ENCODE peak calls at places on chromosomes 13 and 19, in seven cellular contexts. One of them, this sample, is unnamed.

GRCh38 chr19:8585894-8586750 is 8.9 kb upstream of the MYO1F start:
- DNase-seq in GM23248: peak; percentile 37
- DNase-seq in HCT116: peak; percentile 49
- DNase-seq in PC-3: peak; percentile 85
- DNase-seq in neural progenitor cell: peak; percentile 90
- DNase-seq in GM23338: peak; percentile 97
- DNase-seq in MM.1S: peak; percentile 49
- DNase-seq in this sample: peak; percentile 58

GRCh38 chr19:51572908-51573307 is 1.8 kb downstream of the ZNF175 start:
- DNase-seq in GM23248: peak; percentile 91
- DNase-seq in HCT116: no peak
- DNase-seq in PC-3: peak; percentile 95
- DNase-seq in neural progenitor cell: no peak
- DNase-seq in GM23338: no peak
- DNase-seq in MM.1S: no peak
- DNase-seq in this sample: no peak

GRCh38 chr19:35169226-35169995 is 14.9 kb downstream of the FXYD5 start:
- DNase-seq in GM23248: no peak
- DNase-seq in HCT116: no peak
- DNase-seq in PC-3: no peak
- DNase-seq in neural progenitor cell: no peak
- DNase-seq in GM23338: no peak
- DNase-seq in MM.1S: no peak
- DNase-seq in this sample: no peak

GRCh38 chr13:93805736-93806135 is 579.1 kb downstream of the GPC6 start:
- DNase-seq in GM23248: no peak
- DNase-seq in HCT116: no peak
- DNase-seq in PC-3: no peak
- DNase-seq in neural progenitor cell: peak; percentile 66
- DNase-seq in GM23338: no peak
- DNase-seq in MM.1S: no peak
- DNase-seq in this sample: no peak

GRCh38 chr13:24890256-24890655 is 126.3 kb downstream of the RNF17 start:
- DNase-seq in GM23248: no peak
- DNase-seq in HCT116: no peak
- DNase-seq in PC-3: no peak
- DNase-seq in neural progenitor cell: no peak
- DNase-seq in GM23338: no peak
- DNase-seq in MM.1S: no peak
- DNase-seq in this sample: no peak

GRCh38 chr19:31554360-31554759 is 205.1 kb upstream of the TSHZ3 start:
- DNase-seq in GM23248: no peak
- DNase-seq in HCT116: no peak
- DNase-seq in PC-3: no peak
- DNase-seq in neural progenitor cell: no peak
- DNase-seq in GM23338: no peak
- DNase-seq in MM.1S: no peak
- DNase-seq in this sample: no peak

GRCh38 chr19:46761418-46761831 is 15.2 kb upstream of the STRN4 start:
- DNase-seq in GM23248: peak; percentile 28
- DNase-seq in HCT116: no peak
- DNase-seq in PC-3: no peak
- DNase-seq in neural progenitor cell: no peak
- DNase-seq in GM23338: no peak
- DNase-seq in MM.1S: no peak
- DNase-seq in this sample: no peak

GRCh38 chr19:291561-292280 is 518 bp upstream of the PLPP2 start:
- DNase-seq in GM23248: peak; percentile 20
- DNase-seq in HCT116: no peak
- DNase-seq in PC-3: no peak
- DNase-seq in neural progenitor cell: no peak
- DNase-seq in GM23338: peak; percentile 39
- DNase-seq in MM.1S: no peak
- DNase-seq in this sample: peak; percentile 41

GRCh38 chr13:99347911-99348451 is 40.8 kb upstream of the GPR183 start:
- DNase-seq in GM23248: peak; percentile 9
- DNase-seq in HCT116: no peak
- DNase-seq in PC-3: no peak
- DNase-seq in neural progenitor cell: no peak
- DNase-seq in GM23338: no peak
- DNase-seq in MM.1S: no peak
- DNase-seq in this sample: no peak

GRCh38 chr13:74191036-74191809 is 57.0 kb upstream of the KLF12 start:
- DNase-seq in GM23248: peak; percentile 23
- DNase-seq in HCT116: no peak
- DNase-seq in PC-3: no peak
- DNase-seq in neural progenitor cell: peak; percentile 18
- DNase-seq in GM23338: no peak
- DNase-seq in MM.1S: no peak
- DNase-seq in this sample: no peak

DNA sequence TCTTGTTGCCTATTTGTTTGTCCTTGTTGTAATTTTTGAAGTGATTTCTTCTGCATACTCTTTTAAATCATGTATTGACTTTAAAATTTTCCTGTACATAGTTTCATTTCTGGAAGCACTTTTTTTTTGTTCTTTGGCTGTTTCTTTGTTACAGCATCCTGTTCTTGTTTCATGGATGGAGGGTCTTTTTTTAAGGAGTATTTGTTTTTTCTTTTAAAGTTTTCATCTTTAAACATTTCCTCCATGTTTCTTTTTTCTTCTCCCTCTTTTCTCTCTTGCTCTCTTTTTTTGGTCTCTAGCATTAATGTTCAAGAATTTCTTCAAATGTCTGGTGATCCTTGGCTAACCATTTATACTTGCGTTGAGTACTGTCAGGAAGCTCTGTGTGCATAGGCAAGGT is 58.8 kb downstream of the URI1 start:
- DNase-seq in GM23248: no peak
- DNase-seq in HCT116: no peak
- DNase-seq in PC-3: no peak
- DNase-seq in neural progenitor cell: no peak
- DNase-seq in GM23338: no peak
- DNase-seq in MM.1S: no peak
- DNase-seq in this sample: no peak
- H4K20me1 ChIP-seq in GM23248: peaks cover 5% of the 10 kb centered on the region
- H4K20me1 ChIP-seq in HCT116: peaks cover 10% of the 10 kb centered on the region
- H4K20me1 ChIP-seq in PC-3: no peaks in the 10 kb centered on the region
- H4K20me1 ChIP-seq in neural progenitor cell: peaks cover 6% of the 10 kb centered on the region
- H4K20me1 ChIP-seq in GM23338: peaks cover 10% of the 10 kb centered on the region
- H4K20me1 ChIP-seq in MM.1S: no peaks in the 10 kb centered on the region
- H4K20me1 ChIP-seq in this sample: peaks cover 3% of the 10 kb centered on the region

GRCh38 chr13:50731400-50731799 is 112.1 kb downstream of the DLEU7 start:
- DNase-seq in GM23248: peak; percentile 82
- DNase-seq in HCT116: no peak
- DNase-seq in PC-3: no peak
- DNase-seq in neural progenitor cell: no peak
- DNase-seq in GM23338: no peak
- DNase-seq in MM.1S: no peak
- DNase-seq in this sample: no peak

GRCh38 chr13:50735071-50735470 is 108.4 kb downstream of the DLEU7 start:
- DNase-seq in GM23248: peak; percentile 32
- DNase-seq in HCT116: no peak
- DNase-seq in PC-3: no peak
- DNase-seq in neural progenitor cell: no peak
- DNase-seq in GM23338: no peak
- DNase-seq in MM.1S: no peak
- DNase-seq in this sample: no peak

GRCh38 chr13:50733392-50733791 is 110.1 kb downstream of the DLEU7 start:
- DNase-seq in GM23248: no peak
- DNase-seq in HCT116: no peak
- DNase-seq in PC-3: no peak
- DNase-seq in neural progenitor cell: no peak
- DNase-seq in GM23338: no peak
- DNase-seq in MM.1S: no peak
- DNase-seq in this sample: no peak

GRCh38 chr13:50730496-50731171 is 112.9 kb downstream of the DLEU7 start:
- DNase-seq in GM23248: no peak
- DNase-seq in HCT116: no peak
- DNase-seq in PC-3: no peak
- DNase-seq in neural progenitor cell: no peak
- DNase-seq in GM23338: no peak
- DNase-seq in MM.1S: no peak
- DNase-seq in this sample: no peak

GRCh38 chr13:50732712-50733111 is 110.8 kb downstream of the DLEU7 start:
- DNase-seq in GM23248: peak; percentile 89
- DNase-seq in HCT116: no peak
- DNase-seq in PC-3: no peak
- DNase-seq in neural progenitor cell: no peak
- DNase-seq in GM23338: no peak
- DNase-seq in MM.1S: no peak
- DNase-seq in this sample: no peak
- TF ChIP-seq EZH2phosphoT487 in GM23248: no peak
- TF ChIP-seq EZH2phosphoT487 in HCT116: no peak
- TF ChIP-seq EZH2phosphoT487 in PC-3: no peak
- TF ChIP-seq EZH2phosphoT487 in neural progenitor cell: no peak
- TF ChIP-seq EZH2phosphoT487 in GM23338: no peak
- TF ChIP-seq EZH2phosphoT487 in MM.1S: no peak
- TF ChIP-seq EZH2phosphoT487 in this sample: no peak

GRCh38 chr13:33017410-33017929 is 1.2 kb downstream of the KL start:
- DNase-seq in GM23248: peak; percentile 38
- DNase-seq in HCT116: no peak
- DNase-seq in PC-3: no peak
- DNase-seq in neural progenitor cell: peak; percentile 54
- DNase-seq in GM23338: peak; percentile 66
- DNase-seq in MM.1S: peak; percentile 33
- DNase-seq in this sample: peak; percentile 63
- TF ChIP-seq EZH2 in GM23248: no peak
- TF ChIP-seq EZH2 in HCT116: no peak
- TF ChIP-seq EZH2 in PC-3: no peak
- TF ChIP-seq EZH2 in neural progenitor cell: no peak
- TF ChIP-seq EZH2 in GM23338: no peak
- TF ChIP-seq EZH2 in MM.1S: no peak
- TF ChIP-seq EZH2 in this sample: no peak

DNA sequence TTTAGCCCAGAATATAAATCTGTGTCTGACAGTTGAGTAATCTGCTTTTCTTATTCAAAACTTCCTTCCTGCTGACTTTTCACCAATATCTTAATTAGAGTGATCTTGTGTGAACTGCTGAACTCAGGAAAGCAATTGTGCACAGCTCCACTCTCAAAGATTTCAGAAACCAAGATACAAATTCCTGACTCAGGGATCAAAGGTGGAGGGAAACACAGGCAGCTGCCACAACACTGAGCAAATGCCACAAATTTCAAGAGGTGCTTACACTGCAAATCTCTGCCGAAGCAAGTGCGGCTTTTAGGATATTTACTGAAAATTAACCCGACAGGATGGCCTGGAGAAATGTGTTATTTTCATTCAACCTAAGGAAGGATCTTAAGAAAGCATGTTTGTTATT is 111.4 kb downstream of the STOML3 start:
- DNase-seq in GM23248: no peak
- DNase-seq in HCT116: no peak
- DNase-seq in PC-3: no peak
- DNase-seq in neural progenitor cell: no peak
- DNase-seq in GM23338: no peak
- DNase-seq in MM.1S: no peak
- DNase-seq in this sample: peak; percentile 34
- H4K20me1 ChIP-seq in GM23248: no peaks in the 10 kb centered on the region
- H4K20me1 ChIP-seq in HCT116: no peaks in the 10 kb centered on the region
- H4K20me1 ChIP-seq in PC-3: no peaks in the 10 kb centered on the region
- H4K20me1 ChIP-seq in neural progenitor cell: no peaks in the 10 kb centered on the region
- H4K20me1 ChIP-seq in GM23338: no peaks in the 10 kb centered on the region
- H4K20me1 ChIP-seq in MM.1S: no peaks in the 10 kb centered on the region
- H4K20me1 ChIP-seq in this sample: no peaks in the 10 kb centered on the region

DNA sequence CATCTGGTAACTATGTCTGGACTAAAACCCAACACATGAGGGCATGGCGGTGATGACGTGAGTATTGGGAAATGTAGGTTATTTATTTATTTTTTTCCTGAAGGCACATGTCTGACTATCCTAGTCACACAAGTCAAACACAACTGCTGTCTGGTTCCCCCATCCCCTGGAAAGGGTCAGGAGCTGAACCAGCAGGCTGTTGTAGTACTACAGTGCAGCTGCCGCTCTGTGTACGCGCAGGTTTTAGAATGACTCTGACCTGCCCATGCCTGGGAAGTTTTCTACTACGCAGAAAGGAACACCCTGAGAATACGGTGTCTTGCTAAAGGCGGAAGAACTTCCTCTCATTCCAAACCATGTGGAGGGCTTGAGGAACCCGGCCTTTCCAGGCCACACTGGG is 1.2 kb downstream of the SLC7A1 start:
- DNase-seq in GM23248: peak; percentile 88
- DNase-seq in HCT116: no peak
- DNase-seq in PC-3: peak; percentile 68
- DNase-seq in neural progenitor cell: peak; percentile 52
- DNase-seq in GM23338: peak; percentile 51
- DNase-seq in MM.1S: peak; percentile 12
- DNase-seq in this sample: peak; percentile 61
- TF ChIP-seq EZH2phosphoT487 in GM23248: no peak
- TF ChIP-seq EZH2phosphoT487 in HCT116: no peak
- TF ChIP-seq EZH2phosphoT487 in PC-3: no peak
- TF ChIP-seq EZH2phosphoT487 in neural progenitor cell: no peak
- TF ChIP-seq EZH2phosphoT487 in GM23338: no peak
- TF ChIP-seq EZH2phosphoT487 in MM.1S: no peak
- TF ChIP-seq EZH2phosphoT487 in this sample: no peak

GRCh38 chr19:45498411-45499195 is at the start of gene PPM1N:
- DNase-seq in GM23248: peak; percentile 59
- DNase-seq in HCT116: no peak
- DNase-seq in PC-3: peak; percentile 16
- DNase-seq in neural progenitor cell: peak; percentile 84
- DNase-seq in GM23338: peak; percentile 87
- DNase-seq in MM.1S: no peak
- DNase-seq in this sample: peak; percentile 63
- TF ChIP-seq EZH2 in GM23248: no peak
- TF ChIP-seq EZH2 in HCT116: no peak
- TF ChIP-seq EZH2 in PC-3: no peak
- TF ChIP-seq EZH2 in neural progenitor cell: peak; percentile 83
- TF ChIP-seq EZH2 in GM23338: no peak
- TF ChIP-seq EZH2 in MM.1S: no peak
- TF ChIP-seq EZH2 in this sample: peak; percentile 16

DNA sequence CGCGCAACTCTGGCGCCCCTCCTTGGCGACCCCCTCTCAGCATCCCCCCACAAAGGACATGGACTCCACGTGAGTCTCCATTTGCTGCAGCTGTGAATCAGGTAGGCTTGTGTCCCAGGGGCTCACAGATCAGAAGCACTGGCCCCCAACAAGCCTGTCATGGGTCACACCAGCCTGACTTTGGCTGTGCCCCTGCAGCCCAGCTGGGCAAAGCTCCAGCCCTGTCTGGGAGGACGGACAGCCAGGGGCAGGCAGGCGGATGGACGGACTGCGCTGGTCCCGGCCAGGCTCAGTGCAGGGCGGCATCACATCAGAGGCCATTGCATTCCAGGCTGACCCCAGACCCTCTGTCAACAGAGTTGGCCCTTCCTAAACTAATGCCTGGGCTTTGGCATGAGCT is 28.4 kb upstream of the ISYNA1 start:
- DNase-seq in GM23248: no peak
- DNase-seq in HCT116: no peak
- DNase-seq in PC-3: no peak
- DNase-seq in neural progenitor cell: no peak
- DNase-seq in GM23338: no peak
- DNase-seq in MM.1S: no peak
- DNase-seq in this sample: no peak
- H4K20me1 ChIP-seq in GM23248: peaks cover 6% of the 10 kb centered on the region
- H4K20me1 ChIP-seq in HCT116: no peaks in the 10 kb centered on the region
- H4K20me1 ChIP-seq in PC-3: no peaks in the 10 kb centered on the region
- H4K20me1 ChIP-seq in neural progenitor cell: peaks cover 46% of the 10 kb centered on the region
- H4K20me1 ChIP-seq in GM23338: peaks cover 14% of the 10 kb centered on the region
- H4K20me1 ChIP-seq in MM.1S: peaks cover 19% of the 10 kb centered on the region
- H4K20me1 ChIP-seq in this sample: peaks cover 23% of the 10 kb centered on the region

GRCh38 chr13:29849731-29850212 is 645 bp downstream of the UBL3 start:
- DNase-seq in GM23248: peak; percentile 91
- DNase-seq in HCT116: no peak
- DNase-seq in PC-3: peak; percentile 55
- DNase-seq in neural progenitor cell: peak; percentile 74
- DNase-seq in GM23338: peak; percentile 60
- DNase-seq in MM.1S: peak; percentile 15
- DNase-seq in this sample: peak; percentile 82
- TF ChIP-seq EZH2phosphoT487 in GM23248: no peak
- TF ChIP-seq EZH2phosphoT487 in HCT116: no peak
- TF ChIP-seq EZH2phosphoT487 in PC-3: no peak
- TF ChIP-seq EZH2phosphoT487 in neural progenitor cell: no peak
- TF ChIP-seq EZH2phosphoT487 in GM23338: no peak
- TF ChIP-seq EZH2phosphoT487 in MM.1S: no peak
- TF ChIP-seq EZH2phosphoT487 in this sample: no peak

This sample was measured in hepatocyte.